ENCODE peak calls at places on chromosome 3, in six cellular contexts. P is AG09309; H is activated gamma-delta T cell treated with Interleukin-2 at 50 U/mL for 16 hours; Y is stimulated activated CD8-positive, alpha-beta memory T cell treated with anti-CD3 and anti-CD28 coated beads, Interleukin-15, amount 100 ng/mL, for 1 hour; S is bronchial epithelial cell; N is body of pancreas. K is an unnamed sample.

GRCh38 chr3:69236808-69237707 is 114.7 kb upstream of the LMOD3 start:
- DNase-seq in P (no peak), H (no peak), Y (no peak), S (peak; percentile 18), N (peak; percentile 14), K (no peak)

GRCh38 chr3:23710555-23710954 is 95.2 kb upstream of the UBE2E1 start:
- DNase-seq in P (no peak), H (no peak), Y (no peak), S (no peak), N (no peak), K (no peak)

GRCh38 chr3:24963762-24964625 is 464.1 kb upstream of the RARB start:
- DNase-seq in P (no peak), H (no peak), Y (no peak), S (peak; percentile 32), N (no peak), K (no peak)

GRCh38 chr3:128577711-128578110 is 72.9 kb downstream of the RPN1 start:
- DNase-seq in P (no peak), H (no peak), Y (no peak), S (no peak), N (no peak), K (no peak)

GRCh38 chr3:123283074-123283473 is 81.3 kb downstream of the SEC22A start:
- DNase-seq in P (no peak), H (no peak), Y (no peak), S (no peak), N (no peak), K (no peak)

GRCh38 chr3:152071924-152072323 is 196.8 kb upstream of the MBNL1 start:
- DNase-seq in P (peak; percentile 44), H (no peak), Y (no peak), S (peak; percentile 55), N (no peak), K (no peak)

GRCh38 chr3:47761046-47761445 is 20.6 kb downstream of the SMARCC1 start:
- DNase-seq in P (no peak), H (no peak), Y (no peak), S (no peak), N (no peak), K (no peak)

GRCh38 chr3:177135841-177136492 is 61.3 kb downstream of the TBL1XR1 start:
- DNase-seq in P (no peak), H (no peak), Y (no peak), S (no peak), N (no peak), K (no peak)

GRCh38 chr3:141368062-141368924 is at the start of gene ZBTB38:
- DNase-seq in P (peak; percentile 74), H (no peak), Y (no peak), S (peak; percentile 85), N (peak; percentile 83), K (peak; percentile 81)

GRCh38 chr3:135084976-135085375 is 289.9 kb downstream of the EPHB1 start:
- DNase-seq in P (no peak), H (no peak), Y (no peak), S (no peak), N (no peak), K (no peak)

GRCh38 chr3:186461141-186461540 is 83.0 kb downstream of the CRYGS start:
- DNase-seq in P (peak; percentile 13), H (no peak), Y (no peak), S (peak; percentile 84), N (no peak), K (no peak)

GRCh38 chr3:58214484-58215316 is 3.9 kb upstream of the DNASE1L3 start:
- DNase-seq in P (no peak), H (no peak), Y (no peak), S (peak; percentile 100), N (peak; percentile 19), K (peak; percentile 68)

GRCh38 chr3:53083949-53084309 is 38.1 kb upstream of the SFMBT1 start:
- DNase-seq in P (no peak), H (no peak), Y (no peak), S (no peak), N (no peak), K (no peak)

GRCh38 chr3:16140116-16140893 is 34.2 kb upstream of the GALNT15 start:
- DNase-seq in P (no peak), H (no peak), Y (no peak), S (no peak), N (peak; percentile 10), K (peak; percentile 88)

GRCh38 chr3:183527980-183528379 is 27.5 kb downstream of the KLHL6 start:
- DNase-seq in P (no peak), H (no peak), Y (no peak), S (no peak), N (no peak), K (no peak)

GRCh38 chr3:115340586-115340985 is 193.5 kb upstream of the ZBTB20 start:
- DNase-seq in P (no peak), H (no peak), Y (no peak), S (no peak), N (no peak), K (no peak)

GRCh38 chr3:179348325-179349013 is 960 bp downstream of the MFN1 start:
- DNase-seq in P (no peak), H (no peak), Y (no peak), S (peak; percentile 39), N (no peak), K (no peak)

GRCh38 chr3:15387735-15388134 is 39.6 kb downstream of the METTL6 start:
- DNase-seq in P (no peak), H (no peak), Y (no peak), S (no peak), N (no peak), K (no peak)

GRCh38 chr3:42183991-42184621 is 81.9 kb downstream of the CCK start:
- DNase-seq in P (no peak), H (no peak), Y (no peak), S (no peak), N (no peak), K (no peak)

GRCh38 chr3:187736418-187736871 is 8.8 kb downstream of the BCL6 start:
- DNase-seq in P (no peak), H (no peak), Y (no peak), S (peak; percentile 75), N (no peak), K (no peak)

GRCh38 chr3:161347726-161348125 is 23.6 kb downstream of the SPTSSB start:
- DNase-seq in P (no peak), H (no peak), Y (no peak), S (no peak), N (no peak), K (no peak)

GRCh38 chr3:38968891-38969290 is 82.9 kb downstream of the SCN11A start:
- DNase-seq in P (no peak), H (no peak), Y (no peak), S (no peak), N (no peak), K (peak; percentile 17)

GRCh38 chr3:188229177-188229576 is 75.2 kb downstream of the LPP start:
- DNase-seq in P (no peak), H (no peak), Y (no peak), S (no peak), N (no peak), K (no peak)

GRCh38 chr3:5004319-5005152 is 25.3 kb downstream of the BHLHE40 start:
- DNase-seq in P (no peak), H (no peak), Y (no peak), S (peak; percentile 97), N (no peak), K (peak; percentile 80)

K was measured in lower leg skin.